ENCODE peak calls at places on chromosomes 12 and 14, in eight cellular contexts. W, E, M, G, Q, I, C and R are unnamed samples. For H3K4me1, the result is how much of the 10 kb centered on the place peaks cover.

GRCh38 chr12:110355080-110355479 is 48.4 kb downstream of the ANAPC7 start:
- DNase-seq in W (peak), E (no peak), M (peak), G (peak), Q (peak), I (peak), C (no peak), R (peak)

GRCh38 chr14:90429764-90430163 is 32.9 kb downstream of the CALM1 start:
- DNase-seq in W (no peak), E (no peak), M (no peak), G (no peak), Q (no peak), I (no peak), C (no peak), R (no peak)

GRCh38 chr12:75553865-75554555 is 42.6 kb upstream of the KRR1 start:
- DNase-seq in W (no peak), E (no peak), M (no peak), G (no peak), Q (no peak), I (peak), C (no peak), R (no peak)

GRCh38 chr12:9083793-9084192 is 31.9 kb downstream of the A2M start:
- DNase-seq in W (no peak), E (no peak), M (no peak), G (no peak), Q (no peak), I (no peak), C (no peak), R (no peak)

GRCh38 chr12:14327717-14328116 is 37.8 kb upstream of the ATF7IP start:
- DNase-seq in W (no peak), E (no peak), M (no peak), G (no peak), Q (no peak), I (peak), C (no peak), R (no peak)

GRCh38 chr12:10213168-10214130 is 772 bp downstream of the GABARAPL1 start:
- DNase-seq in W (peak), E (peak), M (peak), G (peak), Q (peak), I (peak), C (peak), R (peak)

GRCh38 chr12:1825382-1826102 is 5.2 kb downstream of the LRTM2 start:
- DNase-seq in W (no peak), E (no peak), M (peak), G (no peak), Q (no peak), I (no peak), C (no peak), R (no peak)

GRCh38 chr14:75361751-75362433 is 65.9 kb upstream of the JDP2 start:
- DNase-seq in W (no peak), E (peak), M (no peak), G (no peak), Q (no peak), I (peak), C (peak), R (no peak)

GRCh38 chr12:47636908-47637780 is 68.7 kb downstream of the RPAP3 start:
- DNase-seq in W (peak), E (no peak), M (peak), G (peak), Q (peak), I (peak), C (no peak), R (peak)

GRCh38 chr14:92959189-92959531 is 36.2 kb downstream of the CHGA start:
- DNase-seq in W (no peak), E (no peak), M (no peak), G (no peak), Q (no peak), I (no peak), C (no peak), R (no peak)

GRCh38 chr12:132342322-132342721 is 12.9 kb upstream of the GALNT9 start:
- DNase-seq in W (no peak), E (no peak), M (peak), G (peak), Q (no peak), I (peak), C (no peak), R (peak)

GRCh38 chr14:85528080-85528881 is 1.7 kb upstream of the FLRT2 start:
- DNase-seq in W (no peak), E (no peak), M (peak), G (peak), Q (no peak), I (peak), C (peak), R (peak)

GRCh38 chr12:113867258-113867657 is 98.9 kb downstream of the RBM19 start:
- DNase-seq in W (no peak), E (no peak), M (peak), G (peak), Q (no peak), I (peak), C (no peak), R (peak)

GRCh38 chr14:106823552-106823951 is 1297.2 kb downstream of the TMEM121 start:
- DNase-seq in W (no peak), E (no peak), M (no peak), G (no peak), Q (no peak), I (no peak), C (no peak), R (no peak)

GRCh38 chr12:95551305-95551704 is at the start of gene USP44:
- DNase-seq in W (no peak), E (no peak), M (no peak), G (peak), Q (no peak), I (no peak), C (no peak), R (peak)

GRCh38 chr12:104668274-104668718 is 211.5 kb downstream of the CHST11 start:
- DNase-seq in W (no peak), E (peak), M (no peak), G (no peak), Q (no peak), I (no peak), C (no peak), R (peak)

GRCh38 chr14:64625363-64626232 is 75.8 kb downstream of the PPP1R36 start:
- DNase-seq in W (no peak), E (no peak), M (no peak), G (no peak), Q (no peak), I (no peak), C (no peak), R (peak)

DNA sequence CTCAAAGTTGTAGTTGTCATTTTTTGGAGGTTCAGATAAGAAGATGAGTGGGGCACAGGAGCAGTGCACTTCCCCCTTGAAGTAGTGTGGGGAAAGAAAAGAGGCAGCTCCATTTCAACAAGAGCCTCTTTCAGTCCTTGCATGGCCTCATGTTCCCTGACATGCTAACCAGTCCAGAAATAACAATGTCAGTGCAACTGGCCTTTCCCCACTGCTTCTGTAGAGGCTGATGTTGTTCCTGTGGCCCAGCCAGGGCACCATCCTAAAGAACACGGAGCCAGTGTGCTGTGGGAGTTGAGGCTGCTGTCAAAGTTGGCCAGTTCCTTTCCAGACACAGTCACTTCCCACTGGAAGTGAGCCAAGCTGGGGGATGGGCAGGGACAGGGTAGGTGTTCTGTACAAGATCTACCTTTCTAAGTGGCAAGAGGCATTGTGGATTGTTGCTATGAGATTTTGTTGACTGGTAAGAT is 77.7 kb upstream of the SLC38A2 start:
- DNase-seq in W (no peak), E (peak), M (no peak), G (no peak), Q (no peak), I (no peak), C (peak), R (no peak)
- H3K4me1 ChIP-seq in W (half or more), E (under half), M (half or more), G (under half), Q (under half), I (under half), C (under half), R (under half)

GRCh38 chr12:116317139-116317538 is 39.6 kb upstream of the MED13L start:
- DNase-seq in W (no peak), E (no peak), M (no peak), G (no peak), Q (no peak), I (no peak), C (no peak), R (no peak)
- H3K27ac ChIP-seq in W (no peak), E (no peak), M (no peak), G (no peak), Q (no peak), I (no peak), C (no peak), R (no peak)

DNA sequence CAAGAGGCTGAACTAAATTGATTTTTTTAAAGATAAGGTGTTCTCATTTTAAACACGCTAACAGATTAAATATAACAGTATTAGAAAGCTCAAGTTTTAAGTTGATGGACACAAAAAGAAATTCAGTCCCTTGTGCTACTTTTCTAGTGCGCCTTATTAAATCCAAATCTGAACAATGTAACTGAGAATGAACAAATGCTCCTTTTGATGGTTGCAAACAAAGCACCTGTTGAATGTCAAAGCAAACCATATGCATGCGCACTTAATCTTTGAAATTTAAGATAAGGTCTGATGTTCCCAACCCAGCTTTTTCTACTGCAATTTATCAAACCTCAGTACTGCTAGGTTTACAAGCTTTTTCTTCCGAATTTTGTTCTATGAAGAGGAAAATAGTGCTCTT is 401.8 kb downstream of the PAWR start:
- DNase-seq in W (no peak), E (no peak), M (no peak), G (no peak), Q (no peak), I (no peak), C (no peak), R (no peak)
- H3K4me1 ChIP-seq in W (under half), E (under half), M (under half), G (under half), Q (under half), I (under half), C (under half), R (under half)

DNA sequence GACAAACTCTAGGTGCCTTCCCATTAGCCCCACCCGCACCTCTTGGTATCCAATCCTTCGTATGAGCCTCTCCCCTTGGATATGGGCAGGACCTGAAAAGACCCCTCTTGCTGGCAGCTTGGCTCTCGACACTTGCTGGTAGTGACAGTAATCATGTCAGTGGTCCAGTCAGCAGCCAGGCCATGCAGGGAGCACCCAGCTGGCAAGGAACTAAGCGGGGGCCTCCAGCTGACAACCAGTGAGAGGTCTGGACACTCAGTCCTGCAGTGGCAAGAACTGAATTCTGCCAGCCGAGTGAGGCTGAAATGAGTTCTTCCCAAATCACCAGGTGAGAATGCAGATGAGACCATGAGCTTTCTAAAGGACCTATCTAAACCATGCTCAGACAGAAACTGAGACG is 46.4 kb downstream of the SINHCAF start:
- DNase-seq in W (no peak), E (no peak), M (no peak), G (peak), Q (no peak), I (no peak), C (no peak), R (peak)
- H3K27ac ChIP-seq in W (no peak), E (peak), M (no peak), G (peak), Q (no peak), I (no peak), C (no peak), R (peak)

DNA sequence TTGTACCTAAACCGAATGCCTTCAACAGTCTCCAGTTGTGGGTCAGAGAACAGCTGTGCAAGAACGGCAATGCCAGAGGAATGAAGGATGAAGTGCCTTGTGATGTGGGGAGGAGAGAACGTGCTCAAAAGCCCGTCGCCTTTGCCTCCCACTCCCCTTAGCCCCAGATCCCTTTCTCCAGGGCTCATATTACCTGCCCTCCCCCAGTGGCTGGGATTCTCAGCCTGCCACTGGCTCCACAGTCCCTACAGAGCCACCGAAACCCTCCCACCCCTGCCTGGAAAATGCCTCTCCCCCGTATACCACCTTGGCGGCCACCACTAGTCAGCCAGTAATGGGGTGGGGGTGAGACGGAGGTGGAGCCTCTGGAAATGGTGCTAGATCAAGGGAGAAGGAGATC is 158.5 kb downstream of the ZFP36L1 start:
- DNase-seq in W (no peak), E (no peak), M (no peak), G (no peak), Q (no peak), I (no peak), C (no peak), R (peak)
- H3K4me1 ChIP-seq in W (under half), E (under half), M (half or more), G (under half), Q (under half), I (under half), C (under half), R (under half)

GRCh38 chr14:61539631-61540030 is 155.7 kb upstream of the HIF1A start:
- DNase-seq in W (no peak), E (no peak), M (no peak), G (no peak), Q (no peak), I (no peak), C (no peak), R (peak)

GRCh38 chr14:61536661-61537566 is 158.4 kb upstream of the HIF1A start:
- DNase-seq in W (no peak), E (no peak), M (peak), G (no peak), Q (no peak), I (peak), C (no peak), R (no peak)

GRCh38 chr14:61540931-61541330 is 154.4 kb upstream of the HIF1A start:
- DNase-seq in W (no peak), E (no peak), M (no peak), G (no peak), Q (no peak), I (no peak), C (no peak), R (peak)

GRCh38 chr14:61537567-61538463 is 157.5 kb upstream of the HIF1A start:
- DNase-seq in W (peak), E (no peak), M (peak), G (peak), Q (peak), I (peak), C (no peak), R (peak)

DNA sequence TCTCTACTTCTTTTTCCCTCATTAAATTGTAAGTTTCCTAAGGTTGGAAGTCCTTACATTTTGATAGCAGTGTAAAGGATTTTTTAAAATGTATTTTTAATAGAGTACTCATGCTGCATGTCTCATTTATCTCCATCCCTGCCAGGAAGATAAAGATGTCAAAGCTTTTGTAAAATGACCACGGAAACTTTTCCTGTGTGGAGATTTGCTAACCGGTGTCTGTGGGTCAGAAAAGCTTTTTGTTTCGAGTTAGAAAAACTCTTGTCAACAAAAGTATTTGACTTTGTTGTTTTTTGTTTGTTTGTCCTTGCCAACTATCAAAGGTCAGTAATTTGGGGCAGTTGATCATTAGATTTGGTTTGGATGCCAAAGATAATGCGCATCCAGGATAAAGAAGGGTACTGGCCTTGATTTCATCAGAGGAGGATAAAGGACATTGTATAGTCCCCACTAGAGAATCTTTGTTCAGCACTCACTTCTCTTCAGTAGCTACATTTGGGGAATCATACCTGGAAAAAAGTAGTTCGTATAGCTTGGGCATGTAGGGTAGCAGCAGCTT is 156.8 kb upstream of the HIF1A start:
- DNase-seq in W (no peak), E (no peak), M (no peak), G (no peak), Q (no peak), I (no peak), C (no peak), R (no peak)
- H3K27ac ChIP-seq in W (peak), E (no peak), M (peak), G (no peak), Q (no peak), I (peak), C (no peak), R (no peak)

GRCh38 chr12:8030189-8030588 is 2.3 kb upstream of the FOXJ2 start:
- DNase-seq in W (no peak), E (no peak), M (no peak), G (no peak), Q (no peak), I (no peak), C (no peak), R (no peak)

GRCh38 chr12:8033153-8034044 is 883 bp downstream of the FOXJ2 start:
- DNase-seq in W (no peak), E (peak), M (no peak), G (peak), Q (peak), I (peak), C (peak), R (peak)

GRCh38 chr12:8031872-8032241 is 659 bp upstream of the FOXJ2 start:
- DNase-seq in W (no peak), E (no peak), M (no peak), G (no peak), Q (no peak), I (no peak), C (no peak), R (no peak)

GRCh38 chr12:8034802-8035201 is 2.3 kb downstream of the FOXJ2 start:
- DNase-seq in W (no peak), E (no peak), M (no peak), G (no peak), Q (no peak), I (peak), C (no peak), R (no peak)

DNA sequence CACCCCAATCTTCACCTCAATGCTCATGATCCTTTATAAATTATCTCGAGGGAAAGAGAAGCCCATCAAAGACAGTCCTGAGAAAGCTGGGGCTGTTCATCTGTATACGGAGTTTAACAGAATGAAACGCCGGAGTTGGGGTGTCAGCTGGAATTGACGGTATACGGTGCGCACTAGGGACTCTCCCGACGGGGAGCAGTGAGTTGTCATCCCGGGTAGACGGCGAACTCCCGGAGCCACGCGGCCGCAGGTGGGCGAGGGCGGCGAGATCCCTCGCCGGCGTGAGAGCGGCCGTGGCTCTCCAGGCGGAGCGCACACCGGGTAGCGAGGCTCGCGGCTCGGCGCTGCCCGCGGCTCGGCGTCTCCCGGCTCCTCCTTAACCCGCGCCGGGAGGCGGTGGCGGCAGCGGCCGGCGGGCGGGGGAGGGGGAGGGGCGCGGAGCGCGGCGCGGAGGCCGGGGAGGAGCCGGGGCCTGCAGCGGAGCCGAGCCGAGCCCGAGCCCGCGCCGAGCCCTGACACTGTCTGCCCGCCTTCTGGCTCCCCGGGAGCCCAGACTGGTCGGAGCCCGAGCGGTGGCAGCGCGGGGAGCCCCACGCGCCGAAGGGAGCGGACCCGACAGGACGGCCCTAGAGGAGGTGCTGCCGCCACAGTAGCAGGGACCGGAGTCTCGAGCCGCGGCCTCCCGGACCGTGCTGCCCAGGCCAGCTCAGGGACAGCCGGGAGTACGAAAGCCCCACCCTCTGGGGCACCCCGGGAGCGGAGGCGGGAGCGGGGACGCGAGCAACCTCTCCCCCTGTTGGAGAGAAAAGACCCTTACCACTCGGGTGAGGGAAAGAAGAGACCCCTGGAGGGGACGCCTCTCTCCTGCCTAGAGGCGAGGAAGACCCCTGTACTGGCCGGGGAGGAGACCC is at the start of gene FOXJ2:
- DNase-seq in W (no peak), E (peak), M (peak), G (peak), Q (peak), I (peak), C (peak), R (peak)
- H3K4me1 ChIP-seq in W (under half), E (under half), M (half or more), G (under half), Q (under half), I (under half), C (under half), R (under half)

GRCh38 chr14:53509845-53510244 is 356.7 kb upstream of the DDHD1 start:
- DNase-seq in W (no peak), E (peak), M (no peak), G (no peak), Q (no peak), I (peak), C (peak), R (no peak)
- H3K27ac ChIP-seq in W (no peak), E (peak), M (no peak), G (no peak), Q (no peak), I (peak), C (peak), R (no peak)

GRCh38 chr14:54486685-54487084 is 2.1 kb downstream of the GMFB start:
- DNase-seq in W (no peak), E (no peak), M (no peak), G (no peak), Q (no peak), I (no peak), C (no peak), R (no peak)
- H3K4me1 ChIP-seq in W (under half), E (under half), M (half or more), G (under half), Q (under half), I (under half), C (under half), R (under half)

DNA sequence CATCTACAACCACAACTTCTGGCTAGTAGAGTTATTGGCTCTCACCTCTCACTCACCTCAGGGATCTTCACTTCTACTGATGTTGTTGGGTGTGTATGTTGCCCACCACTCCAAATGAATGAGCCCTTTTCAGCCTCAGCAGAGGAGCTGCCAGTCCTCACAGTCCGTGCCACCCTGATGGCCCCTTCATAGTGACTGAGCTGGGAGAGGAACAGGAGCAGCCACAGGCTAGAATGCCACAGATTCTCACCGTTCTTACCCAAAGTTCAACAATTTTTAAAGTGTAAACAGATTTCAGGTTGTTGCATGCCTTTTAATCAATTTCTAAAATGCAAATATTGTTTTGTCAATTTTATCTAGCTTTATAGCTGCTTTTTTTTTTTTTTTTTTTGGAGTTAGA is 74.5 kb upstream of the DNM1L start:
- DNase-seq in W (no peak), E (no peak), M (no peak), G (no peak), Q (no peak), I (no peak), C (no peak), R (no peak)
- H3K27ac ChIP-seq in W (no peak), E (no peak), M (no peak), G (no peak), Q (no peak), I (no peak), C (no peak), R (no peak)